ENCODE peak calls at places on chromosomes 6 and 20, in four cellular contexts. K is ovary, A is NCI-H510A treated with DMSO at 0.1 percent for 48 hours, L is HS-27A. V is an unnamed sample.

GRCh38 chr6:6725120-6725833 is 136.8 kb downstream of the LY86 start:
- DNase-seq in K (no peak), A (no peak), L (no peak), V (no peak)

GRCh38 chr20:24747015-24747712 is 201.9 kb upstream of the CST7 start:
- DNase-seq in L (no peak), A (no peak), K (no peak), V (no peak)

GRCh38 chr6:52937908-52938307 is 28.4 kb upstream of the GSTA3 start:
- DNase-seq in A (no peak), L (no peak), K (no peak), V (no peak)

GRCh38 chr20:11053310-11053709 is 379.5 kb upstream of the JAG1 start:
- DNase-seq in A (no peak), L (no peak), K (no peak), V (no peak)

GRCh38 chr20:32585011-32585518 is at the start of gene NOL4L:
- DNase-seq in K (peak), L (no peak), A (peak), V (peak)

GRCh38 chr6:106145741-106146227 is 59.6 kb downstream of the PRDM1 start:
- DNase-seq in L (no peak), A (no peak), K (no peak), V (no peak)

GRCh38 chr6:18387061-18387721 is at the start of gene RNF144B:
- DNase-seq in K (peak), L (peak), A (peak), V (no peak)

GRCh38 chr6:161001421-161001820 is 9.9 kb downstream of the MAP3K4 start:
- DNase-seq in L (no peak), K (no peak), A (peak), V (no peak)

GRCh38 chr6:132712366-132712765 is 1.5 kb downstream of the VNN1 start:
- DNase-seq in K (no peak), L (no peak), A (no peak), V (no peak)

GRCh38 chr6:34028691-34029360 is 117.1 kb downstream of the GRM4 start:
- DNase-seq in A (no peak), L (no peak), K (no peak), V (no peak)

GRCh38 chr20:17650301-17650761 is 31.7 kb downstream of the RRBP1 start:
- DNase-seq in L (no peak), A (no peak), K (no peak), V (no peak)

GRCh38 chr20:31449511-31450128 is 9.2 kb downstream of the DEFB123 start:
- DNase-seq in L (no peak), A (no peak), K (no peak), V (no peak)

GRCh38 chr6:14857501-14857900 is 388.4 kb upstream of the JARID2 start:
- DNase-seq in A (no peak), K (no peak), L (no peak), V (no peak)

GRCh38 chr6:127716425-127716930 is 139.5 kb downstream of the C6orf58 start:
- DNase-seq in L (no peak), K (peak), A (no peak), V (no peak)

GRCh38 chr20:58058421-58059140 is 169.9 kb downstream of the ANKRD60 start:
- DNase-seq in A (no peak), K (no peak), L (no peak), V (no peak)

GRCh38 chr20:840858-841567 is 7.5 kb downstream of the FAM110A start:
- DNase-seq in A (peak), K (peak), L (no peak), V (no peak)

GRCh38 chr6:154446984-154447383 is 63.5 kb downstream of the CNKSR3 start:
- DNase-seq in L (no peak), A (no peak), K (no peak), V (no peak)

GRCh38 chr20:50580016-50580747 is 70.0 kb downstream of the PTPN1 start:
- DNase-seq in L (no peak), K (peak), A (peak), V (peak)

GRCh38 chr20:25991051-25991755 is 294.6 kb upstream of the ZNF337 start:
- DNase-seq in L (no peak), A (no peak), K (no peak), V (no peak)

GRCh38 chr6:169784941-169785340 is 33.5 kb downstream of the ERMARD start:
- DNase-seq in L (no peak), K (no peak), A (no peak), V (no peak)

GRCh38 chr6:14046476-14047068 is 71.0 kb upstream of the CD83 start:
- DNase-seq in K (no peak), A (peak), L (no peak), V (peak)

GRCh38 chr20:25576783-25577530 is 8.4 kb downstream of the NINL start:
- DNase-seq in L (no peak), A (no peak), K (no peak), V (no peak)

GRCh38 chr6:73079611-73079955 is 145.7 kb downstream of the KHDC1L start:
- DNase-seq in L (peak), K (no peak), A (no peak), V (no peak)

GRCh38 chr20:50467618-50468373 is 42.4 kb upstream of the PTPN1 start:
- DNase-seq in A (no peak), K (no peak), L (no peak), V (peak)

GRCh38 chr6:144305567-144305966 is 20.4 kb downstream of the UTRN start:
- DNase-seq in A (no peak), K (no peak), L (no peak), V (no peak)

GRCh38 chr20:38043512-38044300 is 10.2 kb downstream of the RPRD1B start:
- DNase-seq in K (no peak), L (peak), A (no peak), V (no peak)

GRCh38 chr6:104239971-104240370 is 619.7 kb downstream of the HACE1 start:
- DNase-seq in A (no peak), K (no peak), L (no peak), V (no peak)

GRCh38 chr6:74551896-74552295 is 654.0 kb downstream of the COL12A1 start:
- DNase-seq in K (no peak), A (no peak), L (no peak), V (no peak)

V was measured in K562.